ENCODE peak calls at places on chromosomes 2 and 18, in four cellular contexts. Q is kidney epithelial cell, E is HFFc6, H is H4. T is an unnamed sample.

GRCh38 chr2:101255501-101255900 is 2.8 kb downstream of the CNOT11 start:
- DNase-seq in Q (no peak), E (no peak), H (no peak), T (peak; percentile 32)

GRCh38 chr2:35989523-35989922 is 366.1 kb upstream of the CRIM1 start:
- DNase-seq in E (no peak), H (no peak), Q (no peak), T (no peak)

GRCh38 chr2:152483276-152483996 is 148.5 kb downstream of the FMNL2 start:
- DNase-seq in Q (no peak), H (no peak), E (peak; percentile 53), T (no peak)

GRCh38 chr18:59268722-59269562 is 4.3 kb downstream of the RAX start:
- DNase-seq in E (no peak), H (no peak), Q (no peak), T (no peak)

GRCh38 chr2:31413876-31414550 is 529 bp downstream of the XDH start:
- DNase-seq in H (no peak), E (no peak), Q (no peak), T (no peak)

GRCh38 chr18:23825978-23826405 is 136.7 kb downstream of the LAMA3 start:
- DNase-seq in H (no peak), E (peak; percentile 73), Q (peak; percentile 94), T (peak; percentile 89)

GRCh38 chr18:34297287-34297686 is 72.6 kb upstream of the NOL4 start:
- DNase-seq in H (no peak), E (no peak), Q (no peak), T (no peak)

GRCh38 chr18:26655614-26656400 is 107.5 kb upstream of the KCTD1 start:
- DNase-seq in H (peak; percentile 61), Q (no peak), E (peak; percentile 5), T (no peak)

GRCh38 chr2:146989726-146990125 is 855.1 kb upstream of the ACVR2A start:
- DNase-seq in H (no peak), E (no peak), Q (no peak), T (no peak)

GRCh38 chr2:23497536-23497935 is 112.6 kb downstream of the KLHL29 start:
- DNase-seq in H (no peak), Q (no peak), E (no peak), T (no peak)

GRCh38 chr2:28411166-28411755 is 18.6 kb downstream of the FOSL2 start:
- DNase-seq in E (no peak), H (no peak), Q (no peak), T (no peak)

GRCh38 chr2:2837768-2838547 is 506.9 kb upstream of the MYT1L start:
- DNase-seq in E (no peak), H (no peak), Q (no peak), T (no peak)

GRCh38 chr2:223835701-223836532 is 1.5 kb downstream of the AP1S3 start:
- DNase-seq in E (no peak), H (no peak), Q (no peak), T (no peak)

GRCh38 chr2:222320441-222321395 is 21.9 kb upstream of the PAX3 start:
- DNase-seq in Q (no peak), H (no peak), E (no peak), T (no peak)

GRCh38 chr18:63254716-63255399 is 64.7 kb downstream of the BCL2 start:
- DNase-seq in Q (no peak), H (no peak), E (no peak), T (no peak)